ENCODE peak calls at places on chromosomes 1 and 21, in ten cellular contexts. One of them, this sample, is unnamed.

GRCh38 chr21:38308010-38308784 is 51.4 kb downstream of the KCNJ15 start:
- DNase-seq in transverse colon: no peak
- DNase-seq in body of pancreas: no peak
- DNase-seq in endothelial cell of umbilical vein: peak
- DNase-seq in adrenal gland: peak
- DNase-seq in IMR-90: peak
- DNase-seq in Peyer's patch: no peak
- DNase-seq in A549: no peak
- DNase-seq in tibial nerve: no peak
- DNase-seq in esophagus squamous epithelium: no peak
- DNase-seq in this sample: no peak

GRCh38 chr1:85607126-85607912 is 26.8 kb downstream of the CCN1 start:
- DNase-seq in transverse colon: no peak
- DNase-seq in body of pancreas: peak
- DNase-seq in endothelial cell of umbilical vein: peak
- DNase-seq in adrenal gland: no peak
- DNase-seq in IMR-90: peak
- DNase-seq in Peyer's patch: no peak
- DNase-seq in A549: peak
- DNase-seq in tibial nerve: no peak
- DNase-seq in esophagus squamous epithelium: no peak
- DNase-seq in this sample: no peak

GRCh38 chr1:75415187-75415586 is 195.7 kb downstream of the SLC44A5 start:
- DNase-seq in transverse colon: no peak
- DNase-seq in body of pancreas: no peak
- DNase-seq in endothelial cell of umbilical vein: no peak
- DNase-seq in adrenal gland: no peak
- DNase-seq in IMR-90: no peak
- DNase-seq in Peyer's patch: no peak
- DNase-seq in A549: no peak
- DNase-seq in tibial nerve: no peak
- DNase-seq in esophagus squamous epithelium: no peak
- DNase-seq in this sample: no peak

GRCh38 chr21:43921602-43921978 is 56.6 kb downstream of the AGPAT3 start:
- DNase-seq in transverse colon: no peak
- DNase-seq in body of pancreas: no peak
- DNase-seq in endothelial cell of umbilical vein: no peak
- DNase-seq in adrenal gland: no peak
- DNase-seq in IMR-90: no peak
- DNase-seq in Peyer's patch: no peak
- DNase-seq in A549: no peak
- DNase-seq in tibial nerve: no peak
- DNase-seq in esophagus squamous epithelium: no peak
- DNase-seq in this sample: no peak

GRCh38 chr1:3313579-3313955 is 140.9 kb upstream of the ARHGEF16 start:
- DNase-seq in transverse colon: peak
- DNase-seq in body of pancreas: peak
- DNase-seq in endothelial cell of umbilical vein: peak
- DNase-seq in adrenal gland: peak
- DNase-seq in IMR-90: peak
- DNase-seq in Peyer's patch: peak
- DNase-seq in A549: no peak
- DNase-seq in tibial nerve: peak
- DNase-seq in esophagus squamous epithelium: no peak
- DNase-seq in this sample: peak

GRCh38 chr1:236164273-236164672 is 21.9 kb downstream of the GPR137B start:
- DNase-seq in transverse colon: no peak
- DNase-seq in body of pancreas: no peak
- DNase-seq in endothelial cell of umbilical vein: no peak
- DNase-seq in adrenal gland: no peak
- DNase-seq in IMR-90: no peak
- DNase-seq in Peyer's patch: no peak
- DNase-seq in A549: no peak
- DNase-seq in tibial nerve: no peak
- DNase-seq in esophagus squamous epithelium: no peak
- DNase-seq in this sample: no peak

GRCh38 chr21:25385912-25386474 is 221.3 kb downstream of the MRPL39 start:
- DNase-seq in transverse colon: no peak
- DNase-seq in body of pancreas: peak
- DNase-seq in endothelial cell of umbilical vein: peak
- DNase-seq in adrenal gland: no peak
- DNase-seq in IMR-90: peak
- DNase-seq in Peyer's patch: no peak
- DNase-seq in A549: peak
- DNase-seq in tibial nerve: no peak
- DNase-seq in esophagus squamous epithelium: no peak
- DNase-seq in this sample: no peak

GRCh38 chr1:234433563-234434285 is 45.3 kb downstream of the TARBP1 start:
- DNase-seq in transverse colon: no peak
- DNase-seq in body of pancreas: no peak
- DNase-seq in endothelial cell of umbilical vein: peak
- DNase-seq in adrenal gland: no peak
- DNase-seq in IMR-90: peak
- DNase-seq in Peyer's patch: no peak
- DNase-seq in A549: peak
- DNase-seq in tibial nerve: no peak
- DNase-seq in esophagus squamous epithelium: no peak
- DNase-seq in this sample: no peak

GRCh38 chr1:29394521-29394921 is 158.2 kb downstream of the PTPRU start:
- DNase-seq in transverse colon: no peak
- DNase-seq in body of pancreas: no peak
- DNase-seq in endothelial cell of umbilical vein: no peak
- DNase-seq in adrenal gland: no peak
- DNase-seq in IMR-90: no peak
- DNase-seq in Peyer's patch: no peak
- DNase-seq in A549: no peak
- DNase-seq in tibial nerve: no peak
- DNase-seq in esophagus squamous epithelium: no peak
- DNase-seq in this sample: no peak

GRCh38 chr1:183251959-183252450 is 65.9 kb downstream of the LAMC2 start:
- DNase-seq in transverse colon: no peak
- DNase-seq in body of pancreas: no peak
- DNase-seq in endothelial cell of umbilical vein: no peak
- DNase-seq in adrenal gland: no peak
- DNase-seq in IMR-90: no peak
- DNase-seq in Peyer's patch: no peak
- DNase-seq in A549: no peak
- DNase-seq in tibial nerve: no peak
- DNase-seq in esophagus squamous epithelium: no peak
- DNase-seq in this sample: no peak

GRCh38 chr1:31412732-31413404 is at the start of gene SERINC2:
- DNase-seq in transverse colon: peak
- DNase-seq in body of pancreas: peak
- DNase-seq in endothelial cell of umbilical vein: no peak
- DNase-seq in adrenal gland: peak
- DNase-seq in IMR-90: no peak
- DNase-seq in Peyer's patch: no peak
- DNase-seq in A549: no peak
- DNase-seq in tibial nerve: no peak
- DNase-seq in esophagus squamous epithelium: no peak
- DNase-seq in this sample: no peak

GRCh38 chr1:167121375-167122120 is 27.7 kb downstream of the STYXL2 start:
- DNase-seq in transverse colon: peak
- DNase-seq in body of pancreas: peak
- DNase-seq in endothelial cell of umbilical vein: peak
- DNase-seq in adrenal gland: peak
- DNase-seq in IMR-90: no peak
- DNase-seq in Peyer's patch: no peak
- DNase-seq in A549: peak
- DNase-seq in tibial nerve: no peak
- DNase-seq in esophagus squamous epithelium: no peak
- DNase-seq in this sample: no peak

GRCh38 chr21:26776320-26777021 is 68.7 kb downstream of the ADAMTS1 start:
- DNase-seq in transverse colon: no peak
- DNase-seq in body of pancreas: no peak
- DNase-seq in endothelial cell of umbilical vein: no peak
- DNase-seq in adrenal gland: no peak
- DNase-seq in IMR-90: peak
- DNase-seq in Peyer's patch: no peak
- DNase-seq in A549: no peak
- DNase-seq in tibial nerve: no peak
- DNase-seq in esophagus squamous epithelium: no peak
- DNase-seq in this sample: no peak

GRCh38 chr1:150168960-150169565 is 19.3 kb downstream of the PLEKHO1 start:
- DNase-seq in transverse colon: peak
- DNase-seq in body of pancreas: peak
- DNase-seq in endothelial cell of umbilical vein: peak
- DNase-seq in adrenal gland: peak
- DNase-seq in IMR-90: peak
- DNase-seq in Peyer's patch: peak
- DNase-seq in A549: peak
- DNase-seq in tibial nerve: peak
- DNase-seq in esophagus squamous epithelium: no peak
- DNase-seq in this sample: peak

GRCh38 chr1:44031051-44031899 is at the start of gene SLC6A9:
- DNase-seq in transverse colon: peak
- DNase-seq in body of pancreas: peak
- DNase-seq in endothelial cell of umbilical vein: peak
- DNase-seq in adrenal gland: peak
- DNase-seq in IMR-90: peak
- DNase-seq in Peyer's patch: peak
- DNase-seq in A549: peak
- DNase-seq in tibial nerve: peak
- DNase-seq in esophagus squamous epithelium: no peak
- DNase-seq in this sample: peak

GRCh38 chr1:202084791-202085681 is 37.7 kb upstream of the GPR37L1 start:
- DNase-seq in transverse colon: peak
- DNase-seq in body of pancreas: peak
- DNase-seq in endothelial cell of umbilical vein: no peak
- DNase-seq in adrenal gland: no peak
- DNase-seq in IMR-90: no peak
- DNase-seq in Peyer's patch: no peak
- DNase-seq in A549: peak
- DNase-seq in tibial nerve: no peak
- DNase-seq in esophagus squamous epithelium: no peak
- DNase-seq in this sample: no peak

GRCh38 chr1:44571712-44572571 is 102.3 kb downstream of the TMEM53 start:
- DNase-seq in transverse colon: no peak
- DNase-seq in body of pancreas: no peak
- DNase-seq in endothelial cell of umbilical vein: peak
- DNase-seq in adrenal gland: no peak
- DNase-seq in IMR-90: no peak
- DNase-seq in Peyer's patch: no peak
- DNase-seq in A549: no peak
- DNase-seq in tibial nerve: no peak
- DNase-seq in esophagus squamous epithelium: no peak
- DNase-seq in this sample: no peak

GRCh38 chr1:161069731-161070270 is at the start of gene ARHGAP30:
- DNase-seq in transverse colon: peak
- DNase-seq in body of pancreas: no peak
- DNase-seq in endothelial cell of umbilical vein: no peak
- DNase-seq in adrenal gland: peak
- DNase-seq in IMR-90: no peak
- DNase-seq in Peyer's patch: peak
- DNase-seq in A549: no peak
- DNase-seq in tibial nerve: peak
- DNase-seq in esophagus squamous epithelium: peak
- DNase-seq in this sample: peak

GRCh38 chr1:205849619-205850355 is at the start of gene PM20D1:
- DNase-seq in transverse colon: peak
- DNase-seq in body of pancreas: peak
- DNase-seq in endothelial cell of umbilical vein: peak
- DNase-seq in adrenal gland: peak
- DNase-seq in IMR-90: peak
- DNase-seq in Peyer's patch: peak
- DNase-seq in A549: no peak
- DNase-seq in tibial nerve: peak
- DNase-seq in esophagus squamous epithelium: peak
- DNase-seq in this sample: peak
- TF ChIP-seq POLR2A in transverse colon: peak
- TF ChIP-seq POLR2A in body of pancreas: peak
- TF ChIP-seq POLR2A in endothelial cell of umbilical vein: no peak
- TF ChIP-seq POLR2A in adrenal gland: no peak
- TF ChIP-seq POLR2A in IMR-90: no peak
- TF ChIP-seq POLR2A in Peyer's patch: peak
- TF ChIP-seq POLR2A in A549: no peak
- TF ChIP-seq POLR2A in tibial nerve: no peak
- TF ChIP-seq POLR2A in esophagus squamous epithelium: no peak
- TF ChIP-seq POLR2A in this sample: no peak

GRCh38 chr1:157659576-157660247 is 40.9 kb downstream of the FCRL3 start:
- DNase-seq in transverse colon: no peak
- DNase-seq in body of pancreas: no peak
- DNase-seq in endothelial cell of umbilical vein: no peak
- DNase-seq in adrenal gland: no peak
- DNase-seq in IMR-90: no peak
- DNase-seq in Peyer's patch: peak
- DNase-seq in A549: no peak
- DNase-seq in tibial nerve: no peak
- DNase-seq in esophagus squamous epithelium: no peak
- DNase-seq in this sample: no peak
- TF ChIP-seq POLR2A in transverse colon: no peak
- TF ChIP-seq POLR2A in body of pancreas: no peak
- TF ChIP-seq POLR2A in endothelial cell of umbilical vein: no peak
- TF ChIP-seq POLR2A in adrenal gland: no peak
- TF ChIP-seq POLR2A in IMR-90: no peak
- TF ChIP-seq POLR2A in Peyer's patch: no peak
- TF ChIP-seq POLR2A in A549: no peak
- TF ChIP-seq POLR2A in tibial nerve: no peak
- TF ChIP-seq POLR2A in esophagus squamous epithelium: no peak
- TF ChIP-seq POLR2A in this sample: no peak

GRCh38 chr21:34888569-34889286 is 160.4 kb downstream of the RUNX1 start:
- DNase-seq in transverse colon: peak
- DNase-seq in body of pancreas: peak
- DNase-seq in endothelial cell of umbilical vein: peak
- DNase-seq in adrenal gland: peak
- DNase-seq in IMR-90: peak
- DNase-seq in Peyer's patch: peak
- DNase-seq in A549: peak
- DNase-seq in tibial nerve: peak
- DNase-seq in esophagus squamous epithelium: peak
- DNase-seq in this sample: peak
- TF ChIP-seq POLR2A in transverse colon: peak
- TF ChIP-seq POLR2A in body of pancreas: peak
- TF ChIP-seq POLR2A in endothelial cell of umbilical vein: peak
- TF ChIP-seq POLR2A in adrenal gland: peak
- TF ChIP-seq POLR2A in IMR-90: peak
- TF ChIP-seq POLR2A in Peyer's patch: peak
- TF ChIP-seq POLR2A in A549: peak
- TF ChIP-seq POLR2A in tibial nerve: peak
- TF ChIP-seq POLR2A in esophagus squamous epithelium: peak
- TF ChIP-seq POLR2A in this sample: peak

DNA sequence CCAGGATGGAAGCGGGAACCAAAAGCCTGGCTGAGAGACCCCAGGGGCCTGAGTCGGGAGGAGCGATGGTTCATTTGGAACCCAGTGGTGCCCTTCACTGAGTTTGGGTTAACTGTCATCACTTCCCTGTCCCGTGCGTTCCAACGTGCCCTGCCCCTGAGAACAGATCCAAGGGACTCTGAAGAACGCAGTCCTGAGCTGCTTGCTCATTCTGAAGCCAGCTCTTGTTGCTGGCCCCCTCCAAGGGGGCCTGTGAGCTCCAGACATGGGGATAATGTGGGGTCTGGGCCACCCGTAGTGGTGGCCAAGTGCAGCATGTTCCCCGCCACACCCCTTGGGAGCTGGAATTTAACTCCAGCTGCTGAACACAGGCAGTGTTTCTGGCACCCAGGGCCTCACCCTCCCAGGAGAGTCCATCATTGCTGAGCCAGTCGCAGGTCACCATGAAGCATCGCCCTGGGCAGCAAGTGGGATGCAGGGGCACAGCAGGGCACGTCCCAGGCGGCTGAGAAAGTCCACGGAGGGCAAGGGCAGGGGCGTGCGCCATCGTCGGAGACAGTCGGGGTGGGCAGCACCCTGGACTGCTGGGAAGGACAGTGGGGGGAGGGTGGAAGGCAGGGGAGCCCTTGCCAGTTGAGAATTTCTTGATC is 69.3 kb upstream of the PDE9A start:
- DNase-seq in transverse colon: no peak
- DNase-seq in body of pancreas: no peak
- DNase-seq in endothelial cell of umbilical vein: no peak
- DNase-seq in adrenal gland: no peak
- DNase-seq in IMR-90: no peak
- DNase-seq in Peyer's patch: no peak
- DNase-seq in A549: no peak
- DNase-seq in tibial nerve: no peak
- DNase-seq in esophagus squamous epithelium: no peak
- DNase-seq in this sample: no peak
- TF ChIP-seq POLR2A in transverse colon: no peak
- TF ChIP-seq POLR2A in body of pancreas: no peak
- TF ChIP-seq POLR2A in endothelial cell of umbilical vein: no peak
- TF ChIP-seq POLR2A in adrenal gland: no peak
- TF ChIP-seq POLR2A in IMR-90: no peak
- TF ChIP-seq POLR2A in Peyer's patch: no peak
- TF ChIP-seq POLR2A in A549: no peak
- TF ChIP-seq POLR2A in tibial nerve: no peak
- TF ChIP-seq POLR2A in esophagus squamous epithelium: no peak
- TF ChIP-seq POLR2A in this sample: no peak

This sample was measured in sigmoid colon.